ENCODE peak calls at places on chromosomes 5 and 9, in ten cellular contexts. N is effector memory CD4-positive, alpha-beta T cell; I is HCT116; V is heart right ventricle; S is SJSA1; Y is pancreas; R is heart left ventricle; X is neural progenitor cell; Z is kidney; J is DND-41. T is an unnamed sample.

GRCh38 chr9:134304306-134304705 is 21.9 kb upstream of the RXRA start:
- DNase-seq in N (no peak), I (no peak), V (no peak), S (no peak), Y (peak; percentile 29), R (no peak), X (no peak), Z (peak; percentile 50), J (no peak), T (no peak)

GRCh38 chr9:33750307-33750838 is 45.0 kb upstream of the PRSS3 start:
- DNase-seq in N (no peak), I (no peak), V (no peak), S (no peak), Y (peak; percentile 63), R (peak; percentile 10), X (no peak), Z (no peak), J (no peak), T (peak; percentile 48)

GRCh38 chr5:54725391-54726280 is 208.1 kb downstream of the SNX18 start:
- DNase-seq in N (no peak), I (no peak), V (no peak), S (peak; percentile 56), Y (no peak), R (no peak), X (no peak), Z (no peak), J (no peak), T (no peak)

GRCh38 chr9:79809931-79810330 is 238.2 kb downstream of the TLE4 start:
- DNase-seq in N (no peak), I (no peak), V (no peak), S (no peak), Y (no peak), R (no peak), X (no peak), Z (no peak), J (no peak), T (no peak)

GRCh38 chr5:157290981-157291711 is 25.2 kb downstream of the CYFIP2 start:
- DNase-seq in N (no peak), I (no peak), V (no peak), S (no peak), Y (no peak), R (no peak), X (no peak), Z (peak; percentile 85), J (no peak), T (no peak)

GRCh38 chr5:180785151-180785781 is 17.3 kb downstream of the MGAT1 start:
- DNase-seq in N (no peak), I (no peak), V (no peak), S (peak; percentile 85), Y (peak; percentile 64), R (no peak), X (no peak), Z (peak; percentile 70), J (no peak), T (no peak)

GRCh38 chr9:33295571-33295970 is 5.3 kb downstream of the NFX1 start:
- DNase-seq in N (no peak), I (no peak), V (no peak), S (no peak), Y (no peak), R (no peak), X (no peak), Z (no peak), J (no peak), T (no peak)

GRCh38 chr9:4164356-4164755 is 135.5 kb downstream of the GLIS3 start:
- DNase-seq in N (no peak), I (no peak), V (no peak), S (no peak), Y (no peak), R (no peak), X (peak; percentile 82), Z (no peak), J (no peak), T (no peak)

GRCh38 chr5:81161012-81161601 is 72.0 kb upstream of the CKMT2 start:
- DNase-seq in N (no peak), I (no peak), V (no peak), S (no peak), Y (no peak), R (no peak), X (no peak), Z (no peak), J (no peak), T (no peak)

GRCh38 chr5:161064800-161065199 is 212.8 kb upstream of the ATP10B start:
- DNase-seq in N (no peak), I (no peak), V (no peak), S (no peak), Y (no peak), R (no peak), X (no peak), Z (no peak), J (no peak), T (no peak)

GRCh38 chr9:15430920-15431844 is 8.5 kb downstream of the SNAPC3 start:
- DNase-seq in N (no peak), I (no peak), V (no peak), S (no peak), Y (no peak), R (no peak), X (peak; percentile 9), Z (no peak), J (no peak), T (no peak)

GRCh38 chr5:101678494-101679193 is 617.4 kb downstream of the SLCO4C1 start:
- DNase-seq in N (no peak), I (peak; percentile 59), V (peak; percentile 22), S (peak; percentile 70), Y (no peak), R (peak; percentile 13), X (peak; percentile 81), Z (no peak), J (peak; percentile 59), T (peak; percentile 2)

GRCh38 chr5:93208156-93208895 is 372.7 kb downstream of the NR2F1-AS1 start:
- DNase-seq in N (no peak), I (no peak), V (no peak), S (no peak), Y (no peak), R (no peak), X (no peak), Z (no peak), J (no peak), T (no peak)

GRCh38 chr5:179146277-179146676 is 86.1 kb downstream of the ZNF354C start:
- DNase-seq in N (no peak), I (no peak), V (no peak), S (no peak), Y (no peak), R (no peak), X (no peak), Z (no peak), J (peak; percentile 76), T (no peak)

GRCh38 chr5:76690704-76691469 is 25.0 kb upstream of the F2R start:
- DNase-seq in N (no peak), I (no peak), V (no peak), S (peak; percentile 80), Y (no peak), R (peak; percentile 10), X (no peak), Z (no peak), J (no peak), T (no peak)
- H3K4me1 ChIP-seq in N (no peaks in the 10 kb centered on the region), I (peaks cover 38% of the 10 kb centered on the region), V (peaks cover 52% of the 10 kb centered on the region), S (peaks cover 57% of the 10 kb centered on the region), Y (no peaks in the 10 kb centered on the region), R (peaks cover 8% of the 10 kb centered on the region), X (no peaks in the 10 kb centered on the region), Z (peaks cover 12% of the 10 kb centered on the region), J (no peaks in the 10 kb centered on the region), T (no peaks in the 10 kb centered on the region)

DNA sequence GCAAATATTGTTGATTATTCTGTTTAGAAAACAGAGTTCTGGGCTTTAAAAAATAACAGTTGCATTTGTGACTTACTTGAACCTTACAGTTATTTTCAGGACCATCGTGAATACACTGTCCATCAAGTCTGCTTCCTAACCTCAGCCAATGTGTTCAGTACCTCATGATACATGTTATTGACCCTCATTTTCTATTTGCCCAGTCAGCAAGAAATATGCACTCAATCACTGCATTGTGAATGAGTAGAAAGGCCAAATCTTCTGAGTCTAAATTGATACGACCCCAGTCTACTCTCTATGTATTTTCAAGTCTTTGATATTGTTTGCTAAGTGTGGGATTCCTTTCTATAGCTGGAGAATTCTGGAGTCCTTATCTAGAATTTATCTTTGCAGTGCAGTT is 156.2 kb downstream of the RAB3C start:
- DNase-seq in N (no peak), I (no peak), V (no peak), S (no peak), Y (no peak), R (no peak), X (no peak), Z (no peak), J (no peak), T (no peak)
- H3K4me3 ChIP-seq in N (no peak overlapping the region), I (no peak overlapping the region), V (no peak overlapping the region), S (no peak overlapping the region), Y (no peak overlapping the region), R (no peak overlapping the region), X (no peak overlapping the region), Z (no peak overlapping the region), J (no peak overlapping the region), T (no peak overlapping the region)

DNA sequence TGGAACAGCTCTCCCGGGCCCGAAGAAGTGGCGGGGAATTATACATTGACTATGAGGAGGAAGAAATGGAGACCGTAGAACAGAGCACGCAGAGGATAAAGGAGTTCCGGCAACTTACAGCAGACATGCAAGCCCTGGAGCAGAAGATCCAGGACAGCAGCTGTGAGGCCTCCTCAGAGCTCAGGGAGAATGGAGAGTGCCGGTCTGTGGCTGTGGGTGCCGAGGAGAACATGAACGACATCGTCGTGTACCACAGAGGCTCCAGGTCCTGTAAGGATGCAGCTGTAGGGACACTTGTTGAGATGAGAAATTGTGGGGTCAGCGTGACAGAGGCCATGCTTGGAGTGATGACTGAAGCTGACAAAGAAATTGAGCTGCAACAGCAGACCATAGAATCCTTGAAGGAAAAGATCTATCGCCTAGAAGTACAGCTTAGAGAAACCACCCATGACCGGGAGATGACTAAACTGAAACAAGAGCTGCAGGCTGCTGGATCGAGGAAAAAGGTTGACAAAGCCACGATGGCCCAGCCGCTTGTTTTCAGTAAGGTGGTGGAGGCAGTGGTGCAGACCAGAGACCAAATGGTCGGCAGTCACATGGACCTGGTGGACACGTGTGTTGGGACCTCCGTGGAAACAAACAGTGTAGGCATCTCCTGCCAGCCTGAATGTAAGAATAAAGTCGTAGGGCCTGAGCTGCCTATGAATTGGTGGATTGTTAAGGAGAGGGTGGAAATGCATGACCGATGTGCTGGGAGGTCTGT is 129.6 kb upstream of the DMRT1 start:
- DNase-seq in N (no peak), I (no peak), V (no peak), S (no peak), Y (no peak), R (no peak), X (no peak), Z (no peak), J (no peak), T (no peak)
- H3K27ac ChIP-seq in N (no peak overlapping the region), I (no peak overlapping the region), V (no peak overlapping the region), S (no peak overlapping the region), Y (no peak overlapping the region), R (no peak overlapping the region), X (no peak overlapping the region), Z (no peak overlapping the region), J (peak overlapping the region; percentile 42), T (no peak overlapping the region)

DNA sequence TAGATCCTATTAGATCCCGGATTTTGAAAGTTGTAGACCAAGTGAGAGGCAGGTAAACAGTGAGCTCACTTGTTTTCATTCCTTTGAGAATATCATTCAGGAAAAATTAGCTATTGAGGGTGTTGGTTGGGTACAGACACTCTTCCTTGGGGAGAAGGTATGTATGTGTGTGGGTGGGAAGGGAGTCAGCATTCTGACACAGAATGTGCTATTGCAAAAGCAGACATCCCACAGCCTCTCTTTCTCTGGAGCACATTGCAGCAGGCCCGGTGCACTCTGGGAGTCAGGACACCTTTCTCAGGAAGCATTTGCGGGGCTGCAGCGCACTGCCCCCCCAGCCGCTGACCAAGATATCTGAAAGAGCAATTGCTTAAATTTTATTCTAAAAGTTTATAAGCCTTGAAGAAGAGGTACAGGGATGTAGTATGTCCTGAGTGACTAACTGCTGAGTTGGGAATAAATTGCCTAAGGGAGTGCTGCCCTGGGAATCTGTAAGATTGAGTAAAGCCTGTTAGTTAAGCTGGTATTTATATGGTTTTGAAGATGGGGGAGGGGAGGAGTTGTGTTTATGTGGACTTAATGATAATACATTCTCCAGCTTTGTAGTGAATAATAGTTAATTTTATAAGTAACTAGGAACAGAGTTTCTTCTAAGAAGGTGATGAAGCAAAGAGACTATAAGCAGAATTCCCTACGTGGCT is 5.2 kb downstream of the TNFAIP8 start:
- DNase-seq in N (no peak), I (no peak), V (no peak), S (no peak), Y (no peak), R (no peak), X (no peak), Z (no peak), J (no peak), T (no peak)
- H3K4me1 ChIP-seq in N (peaks cover 71% of the 10 kb centered on the region), I (peaks cover 6% of the 10 kb centered on the region), V (peaks cover 28% of the 10 kb centered on the region), S (peaks cover 7% of the 10 kb centered on the region), Y (peaks cover 6% of the 10 kb centered on the region), R (peaks cover 5% of the 10 kb centered on the region), X (peaks cover 8% of the 10 kb centered on the region), Z (peaks cover 12% of the 10 kb centered on the region), J (peaks cover 15% of the 10 kb centered on the region), T (peaks cover 96% of the 10 kb centered on the region)